ENCODE peak calls at places on chromosomes 6 and 20, in four cellular contexts. One of them, this sample, is unnamed.

GRCh38 chr6:3722211-3722621 is 29.3 kb downstream of the PXDC1 start:
- DNase-seq in activated T-cell treated with anti-CD3 and anti-CD28 coated beads, Interleukin-2, amount 50 U/mL, for 24 hours: no peak
- DNase-seq in activated CD8-positive, alpha-beta memory T cell treated with anti-CD3 and anti-CD28 coated beads, Interleukin-2, amount 10 ng/mL, durations not matched to agents 7 days and 5 days: no peak
- DNase-seq in skeletal muscle cell: no peak
- DNase-seq in this sample: no peak

GRCh38 chr6:152401978-152402377 is 235.2 kb downstream of the SYNE1 start:
- DNase-seq in activated T-cell treated with anti-CD3 and anti-CD28 coated beads, Interleukin-2, amount 50 U/mL, for 24 hours: no peak
- DNase-seq in activated CD8-positive, alpha-beta memory T cell treated with anti-CD3 and anti-CD28 coated beads, Interleukin-2, amount 10 ng/mL, durations not matched to agents 7 days and 5 days: no peak
- DNase-seq in skeletal muscle cell: no peak
- DNase-seq in this sample: no peak

GRCh38 chr6:153208706-153209105 is 77.6 kb upstream of the RGS17 start:
- DNase-seq in activated T-cell treated with anti-CD3 and anti-CD28 coated beads, Interleukin-2, amount 50 U/mL, for 24 hours: no peak
- DNase-seq in activated CD8-positive, alpha-beta memory T cell treated with anti-CD3 and anti-CD28 coated beads, Interleukin-2, amount 10 ng/mL, durations not matched to agents 7 days and 5 days: no peak
- DNase-seq in skeletal muscle cell: no peak
- DNase-seq in this sample: no peak

GRCh38 chr20:47678130-47678453 is 107.2 kb downstream of the SULF2 start:
- DNase-seq in activated T-cell treated with anti-CD3 and anti-CD28 coated beads, Interleukin-2, amount 50 U/mL, for 24 hours: no peak
- DNase-seq in activated CD8-positive, alpha-beta memory T cell treated with anti-CD3 and anti-CD28 coated beads, Interleukin-2, amount 10 ng/mL, durations not matched to agents 7 days and 5 days: no peak
- DNase-seq in skeletal muscle cell: no peak
- DNase-seq in this sample: no peak

GRCh38 chr6:35096129-35096852 is 44.8 kb downstream of the TCP11 start:
- DNase-seq in activated T-cell treated with anti-CD3 and anti-CD28 coated beads, Interleukin-2, amount 50 U/mL, for 24 hours: no peak
- DNase-seq in activated CD8-positive, alpha-beta memory T cell treated with anti-CD3 and anti-CD28 coated beads, Interleukin-2, amount 10 ng/mL, durations not matched to agents 7 days and 5 days: no peak
- DNase-seq in skeletal muscle cell: peak
- DNase-seq in this sample: no peak

GRCh38 chr6:107816818-107817217 is 7.3 kb downstream of the SCML4 start:
- DNase-seq in activated T-cell treated with anti-CD3 and anti-CD28 coated beads, Interleukin-2, amount 50 U/mL, for 24 hours: no peak
- DNase-seq in activated CD8-positive, alpha-beta memory T cell treated with anti-CD3 and anti-CD28 coated beads, Interleukin-2, amount 10 ng/mL, durations not matched to agents 7 days and 5 days: no peak
- DNase-seq in skeletal muscle cell: no peak
- DNase-seq in this sample: no peak

GRCh38 chr6:33728438-33728837 is 16.9 kb upstream of the UQCC2 start:
- DNase-seq in activated T-cell treated with anti-CD3 and anti-CD28 coated beads, Interleukin-2, amount 50 U/mL, for 24 hours: no peak
- DNase-seq in activated CD8-positive, alpha-beta memory T cell treated with anti-CD3 and anti-CD28 coated beads, Interleukin-2, amount 10 ng/mL, durations not matched to agents 7 days and 5 days: no peak
- DNase-seq in skeletal muscle cell: no peak
- DNase-seq in this sample: no peak

GRCh38 chr6:31614674-31615578 is at the start of gene AIF1:
- DNase-seq in activated T-cell treated with anti-CD3 and anti-CD28 coated beads, Interleukin-2, amount 50 U/mL, for 24 hours: no peak
- DNase-seq in activated CD8-positive, alpha-beta memory T cell treated with anti-CD3 and anti-CD28 coated beads, Interleukin-2, amount 10 ng/mL, durations not matched to agents 7 days and 5 days: no peak
- DNase-seq in skeletal muscle cell: no peak
- DNase-seq in this sample: no peak

GRCh38 chr20:37235065-37235464 is 26.5 kb downstream of the GHRH start:
- DNase-seq in activated T-cell treated with anti-CD3 and anti-CD28 coated beads, Interleukin-2, amount 50 U/mL, for 24 hours: peak
- DNase-seq in activated CD8-positive, alpha-beta memory T cell treated with anti-CD3 and anti-CD28 coated beads, Interleukin-2, amount 10 ng/mL, durations not matched to agents 7 days and 5 days: no peak
- DNase-seq in skeletal muscle cell: no peak
- DNase-seq in this sample: no peak

GRCh38 chr20:25287631-25288290 is 39.9 kb downstream of the PYGB start:
- DNase-seq in activated T-cell treated with anti-CD3 and anti-CD28 coated beads, Interleukin-2, amount 50 U/mL, for 24 hours: no peak
- DNase-seq in activated CD8-positive, alpha-beta memory T cell treated with anti-CD3 and anti-CD28 coated beads, Interleukin-2, amount 10 ng/mL, durations not matched to agents 7 days and 5 days: no peak
- DNase-seq in skeletal muscle cell: no peak
- DNase-seq in this sample: no peak

GRCh38 chr6:124958149-124958548 is 4.1 kb upstream of the RNF217 start:
- DNase-seq in activated T-cell treated with anti-CD3 and anti-CD28 coated beads, Interleukin-2, amount 50 U/mL, for 24 hours: no peak
- DNase-seq in activated CD8-positive, alpha-beta memory T cell treated with anti-CD3 and anti-CD28 coated beads, Interleukin-2, amount 10 ng/mL, durations not matched to agents 7 days and 5 days: no peak
- DNase-seq in skeletal muscle cell: no peak
- DNase-seq in this sample: no peak

GRCh38 chr6:1575213-1576041 is 34.3 kb upstream of the FOXC1 start:
- DNase-seq in activated T-cell treated with anti-CD3 and anti-CD28 coated beads, Interleukin-2, amount 50 U/mL, for 24 hours: no peak
- DNase-seq in activated CD8-positive, alpha-beta memory T cell treated with anti-CD3 and anti-CD28 coated beads, Interleukin-2, amount 10 ng/mL, durations not matched to agents 7 days and 5 days: no peak
- DNase-seq in skeletal muscle cell: peak
- DNase-seq in this sample: peak

GRCh38 chr6:144944121-144944520 is 659.0 kb downstream of the UTRN start:
- DNase-seq in activated T-cell treated with anti-CD3 and anti-CD28 coated beads, Interleukin-2, amount 50 U/mL, for 24 hours: no peak
- DNase-seq in activated CD8-positive, alpha-beta memory T cell treated with anti-CD3 and anti-CD28 coated beads, Interleukin-2, amount 10 ng/mL, durations not matched to agents 7 days and 5 days: no peak
- DNase-seq in skeletal muscle cell: no peak
- DNase-seq in this sample: no peak

GRCh38 chr20:38706482-38706881 is 17.8 kb upstream of the SLC32A1 start:
- DNase-seq in activated T-cell treated with anti-CD3 and anti-CD28 coated beads, Interleukin-2, amount 50 U/mL, for 24 hours: no peak
- DNase-seq in activated CD8-positive, alpha-beta memory T cell treated with anti-CD3 and anti-CD28 coated beads, Interleukin-2, amount 10 ng/mL, durations not matched to agents 7 days and 5 days: no peak
- DNase-seq in skeletal muscle cell: no peak
- DNase-seq in this sample: no peak

GRCh38 chr6:151004415-151005024 is 139.0 kb downstream of the MTHFD1L start:
- DNase-seq in activated T-cell treated with anti-CD3 and anti-CD28 coated beads, Interleukin-2, amount 50 U/mL, for 24 hours: no peak
- DNase-seq in activated CD8-positive, alpha-beta memory T cell treated with anti-CD3 and anti-CD28 coated beads, Interleukin-2, amount 10 ng/mL, durations not matched to agents 7 days and 5 days: no peak
- DNase-seq in skeletal muscle cell: peak
- DNase-seq in this sample: no peak

GRCh38 chr20:10255846-10256245 is 37.2 kb downstream of the SNAP25 start:
- DNase-seq in activated T-cell treated with anti-CD3 and anti-CD28 coated beads, Interleukin-2, amount 50 U/mL, for 24 hours: no peak
- DNase-seq in activated CD8-positive, alpha-beta memory T cell treated with anti-CD3 and anti-CD28 coated beads, Interleukin-2, amount 10 ng/mL, durations not matched to agents 7 days and 5 days: no peak
- DNase-seq in skeletal muscle cell: no peak
- DNase-seq in this sample: no peak